ENCODE peak calls at places on chromosomes 16 and 17, in nine cellular contexts. P is MCF 10A; X is transverse colon; A is NCI-H1930; K is osteocyte; Q is activated CD4-positive, alpha-beta T cell treated with anti-CD3 and anti-CD28 coated beads for 24 hours; O is cerebellar cortex; I is EL; B is stimulated activated CD8-positive, alpha-beta memory T cell treated with anti-CD3 and anti-CD28 coated beads, Interleukin-12 subunit alpha, Interleukin-12 subunit beta, amount 100 ng/mL, for 4 hours. H is an unnamed sample.

GRCh38 chr17:12549499-12549901 is 116.2 kb upstream of the MYOCD start:
- DNase-seq in P (no peak), X (no peak), A (no peak), K (no peak), Q (no peak), O (no peak), I (peak), B (no peak), H (no peak)

GRCh38 chr16:88635671-88636070 is 2.7 kb upstream of the IL17C start:
- DNase-seq in P (no peak), X (no peak), A (no peak), K (no peak), Q (no peak), O (no peak), I (no peak), B (no peak), H (no peak)

GRCh38 chr17:35586569-35587073 is 501 bp upstream of the AP2B1 start:
- DNase-seq in P (no peak), X (no peak), A (no peak), K (no peak), Q (no peak), O (no peak), I (no peak), B (no peak), H (peak)

GRCh38 chr17:1013729-1014090 is 16.8 kb downstream of the TIMM22 start:
- DNase-seq in P (no peak), X (no peak), A (no peak), K (no peak), Q (no peak), O (no peak), I (no peak), B (no peak), H (no peak)

GRCh38 chr16:9328386-9328785 is 236.9 kb downstream of the HAPSTR1 start:
- DNase-seq in P (no peak), X (no peak), A (no peak), K (no peak), Q (no peak), O (no peak), I (no peak), B (no peak), H (no peak)

GRCh38 chr17:36107660-36108059 is 4.0 kb downstream of the CCL4 start:
- DNase-seq in P (no peak), X (no peak), A (no peak), K (no peak), Q (no peak), O (no peak), I (no peak), B (no peak), H (no peak)

GRCh38 chr17:3798273-3799180 is 2.5 kb downstream of the ITGAE start:
- DNase-seq in P (no peak), X (no peak), A (no peak), K (no peak), Q (no peak), O (no peak), I (no peak), B (no peak), H (peak)

GRCh38 chr16:22213236-22213635 is 7.2 kb downstream of the EEF2K start:
- DNase-seq in P (no peak), X (no peak), A (no peak), K (no peak), Q (no peak), O (peak), I (no peak), B (no peak), H (no peak)

GRCh38 chr17:7856081-7856791 is 1.1 kb downstream of the NAA38 start:
- DNase-seq in P (peak), X (peak), A (no peak), K (no peak), Q (no peak), O (no peak), I (peak), B (peak), H (peak)

GRCh38 chr17:66753126-66753920 is 81.6 kb upstream of the CACNG5 start:
- DNase-seq in P (no peak), X (no peak), A (no peak), K (no peak), Q (no peak), O (no peak), I (no peak), B (no peak), H (no peak)

GRCh38 chr17:80774643-80775281 is 216.9 kb upstream of the CHMP6 start:
- DNase-seq in P (no peak), X (no peak), A (no peak), K (no peak), Q (no peak), O (no peak), I (no peak), B (no peak), H (no peak)

GRCh38 chr16:73433493-73434307 is 385.8 kb upstream of the ZFHX3 start:
- DNase-seq in P (no peak), X (no peak), A (no peak), K (no peak), Q (no peak), O (no peak), I (no peak), B (no peak), H (no peak)